ENCODE peak calls at places on chromosomes 2 and 18, in seven cellular contexts. One of them, this sample, is unnamed.

GRCh38 chr2:115796078-115796477 is 1353.6 kb downstream of the DPP10 start:
- DNase-seq in GM23248: no peak
- DNase-seq in DMS153: no peak
- DNase-seq in AG09309: no peak
- DNase-seq in NCI-H1436: no peak
- DNase-seq in AG04449: no peak
- DNase-seq in HFF-Myc: no peak
- DNase-seq in this sample: no peak

GRCh38 chr2:7994397-7994951 is 687.4 kb upstream of the ID2 start:
- DNase-seq in DMS153: peak
- DNase-seq in GM23248: no peak
- DNase-seq in AG09309: no peak
- DNase-seq in NCI-H1436: peak
- DNase-seq in HFF-Myc: no peak
- DNase-seq in AG04449: no peak
- DNase-seq in this sample: no peak

GRCh38 chr2:6444529-6444928 is 421.2 kb downstream of the CMPK2 start:
- DNase-seq in AG04449: no peak
- DNase-seq in NCI-H1436: no peak
- DNase-seq in DMS153: no peak
- DNase-seq in HFF-Myc: no peak
- DNase-seq in AG09309: no peak
- DNase-seq in GM23248: no peak
- DNase-seq in this sample: no peak

GRCh38 chr2:160437273-160437672 is 56.3 kb downstream of the RBMS1 start:
- DNase-seq in HFF-Myc: no peak
- DNase-seq in GM23248: no peak
- DNase-seq in NCI-H1436: no peak
- DNase-seq in DMS153: no peak
- DNase-seq in AG04449: no peak
- DNase-seq in AG09309: no peak
- DNase-seq in this sample: no peak

GRCh38 chr18:55484773-55485172 is 103.2 kb downstream of the TCF4 start:
- DNase-seq in DMS153: no peak
- DNase-seq in HFF-Myc: no peak
- DNase-seq in GM23248: no peak
- DNase-seq in NCI-H1436: no peak
- DNase-seq in AG04449: no peak
- DNase-seq in AG09309: no peak
- DNase-seq in this sample: no peak

GRCh38 chr2:233443511-233444183 is 89.4 kb downstream of the DGKD start:
- DNase-seq in AG04449: peak
- DNase-seq in NCI-H1436: peak
- DNase-seq in HFF-Myc: peak
- DNase-seq in DMS153: peak
- DNase-seq in AG09309: peak
- DNase-seq in GM23248: peak
- DNase-seq in this sample: peak

GRCh38 chr2:238158807-238159539 is at the start of gene ERFE:
- DNase-seq in HFF-Myc: no peak
- DNase-seq in AG09309: no peak
- DNase-seq in AG04449: no peak
- DNase-seq in NCI-H1436: peak
- DNase-seq in GM23248: peak
- DNase-seq in DMS153: peak
- DNase-seq in this sample: peak

GRCh38 chr2:157291018-157291417 is 33.5 kb downstream of the GALNT5 start:
- DNase-seq in AG04449: no peak
- DNase-seq in AG09309: no peak
- DNase-seq in NCI-H1436: no peak
- DNase-seq in DMS153: peak
- DNase-seq in HFF-Myc: no peak
- DNase-seq in GM23248: no peak
- DNase-seq in this sample: no peak

GRCh38 chr2:404581-404980 is 116.7 kb upstream of the ALKAL2 start:
- DNase-seq in AG04449: no peak
- DNase-seq in HFF-Myc: no peak
- DNase-seq in AG09309: no peak
- DNase-seq in NCI-H1436: no peak
- DNase-seq in DMS153: no peak
- DNase-seq in GM23248: no peak
- DNase-seq in this sample: no peak

GRCh38 chr2:182894174-182894573 is 27.7 kb upstream of the FRZB start:
- DNase-seq in HFF-Myc: no peak
- DNase-seq in DMS153: no peak
- DNase-seq in AG09309: no peak
- DNase-seq in GM23248: peak
- DNase-seq in NCI-H1436: no peak
- DNase-seq in AG04449: peak
- DNase-seq in this sample: no peak

GRCh38 chr2:110993557-110994231 is 127.0 kb upstream of the BCL2L11 start:
- DNase-seq in DMS153: peak
- DNase-seq in NCI-H1436: peak
- DNase-seq in GM23248: no peak
- DNase-seq in AG09309: no peak
- DNase-seq in HFF-Myc: no peak
- DNase-seq in AG04449: no peak
- DNase-seq in this sample: no peak

GRCh38 chr2:241378816-241379215 is 22.7 kb downstream of the FARP2 start:
- DNase-seq in GM23248: peak
- DNase-seq in HFF-Myc: no peak
- DNase-seq in AG04449: no peak
- DNase-seq in NCI-H1436: no peak
- DNase-seq in DMS153: no peak
- DNase-seq in AG09309: no peak
- DNase-seq in this sample: no peak

GRCh38 chr18:22556271-22556990 is 138.7 kb upstream of the CTAGE1 start:
- DNase-seq in NCI-H1436: no peak
- DNase-seq in GM23248: peak
- DNase-seq in AG04449: no peak
- DNase-seq in AG09309: no peak
- DNase-seq in DMS153: no peak
- DNase-seq in HFF-Myc: no peak
- DNase-seq in this sample: no peak

GRCh38 chr2:667332-668000 is 9.7 kb downstream of the TMEM18 start:
- DNase-seq in AG04449: no peak
- DNase-seq in GM23248: peak
- DNase-seq in AG09309: peak
- DNase-seq in HFF-Myc: peak
- DNase-seq in NCI-H1436: no peak
- DNase-seq in DMS153: no peak
- DNase-seq in this sample: no peak

GRCh38 chr18:21364471-21364870 is 122.4 kb downstream of the GREB1L start:
- DNase-seq in GM23248: no peak
- DNase-seq in NCI-H1436: no peak
- DNase-seq in HFF-Myc: no peak
- DNase-seq in DMS153: no peak
- DNase-seq in AG04449: no peak
- DNase-seq in AG09309: no peak
- DNase-seq in this sample: no peak

GRCh38 chr2:72934683-72935610 is 17.6 kb downstream of the EMX1 start:
- DNase-seq in DMS153: no peak
- DNase-seq in GM23248: no peak
- DNase-seq in HFF-Myc: no peak
- DNase-seq in AG09309: no peak
- DNase-seq in AG04449: no peak
- DNase-seq in NCI-H1436: no peak
- DNase-seq in this sample: no peak

GRCh38 chr18:63686871-63687270 is 15.9 kb upstream of the SERPINB11 start:
- DNase-seq in NCI-H1436: no peak
- DNase-seq in GM23248: peak
- DNase-seq in HFF-Myc: no peak
- DNase-seq in AG04449: peak
- DNase-seq in AG09309: peak
- DNase-seq in DMS153: no peak
- DNase-seq in this sample: no peak

GRCh38 chr2:18473241-18473841 is 87.1 kb downstream of the RDH14 start:
- DNase-seq in AG09309: peak
- DNase-seq in NCI-H1436: no peak
- DNase-seq in DMS153: no peak
- DNase-seq in HFF-Myc: peak
- DNase-seq in GM23248: peak
- DNase-seq in AG04449: peak
- DNase-seq in this sample: no peak

GRCh38 chr2:181431674-181432073 is 25.5 kb upstream of the ITGA4 start:
- DNase-seq in AG09309: no peak
- DNase-seq in DMS153: no peak
- DNase-seq in HFF-Myc: no peak
- DNase-seq in NCI-H1436: no peak
- DNase-seq in GM23248: no peak
- DNase-seq in AG04449: no peak
- DNase-seq in this sample: no peak

GRCh38 chr2:144004742-144005141 is 515.2 kb downstream of the ZEB2 start:
- DNase-seq in HFF-Myc: no peak
- DNase-seq in AG09309: no peak
- DNase-seq in AG04449: no peak
- DNase-seq in DMS153: peak
- DNase-seq in GM23248: no peak
- DNase-seq in NCI-H1436: no peak
- DNase-seq in this sample: no peak

GRCh38 chr18:31245820-31246219 is 72.1 kb upstream of the DSG1 start:
- DNase-seq in NCI-H1436: no peak
- DNase-seq in GM23248: no peak
- DNase-seq in AG09309: no peak
- DNase-seq in HFF-Myc: no peak
- DNase-seq in AG04449: no peak
- DNase-seq in DMS153: no peak
- DNase-seq in this sample: no peak

GRCh38 chr2:109031481-109032228 is 42.6 kb upstream of the EDAR start:
- DNase-seq in HFF-Myc: peak
- DNase-seq in AG09309: no peak
- DNase-seq in NCI-H1436: no peak
- DNase-seq in AG04449: no peak
- DNase-seq in DMS153: no peak
- DNase-seq in GM23248: peak
- DNase-seq in this sample: peak

GRCh38 chr2:197453914-197454398 is 604 bp downstream of the COQ10B start:
- DNase-seq in HFF-Myc: peak
- DNase-seq in DMS153: no peak
- DNase-seq in GM23248: no peak
- DNase-seq in AG04449: peak
- DNase-seq in NCI-H1436: no peak
- DNase-seq in AG09309: peak
- DNase-seq in this sample: no peak

This sample was measured in nephron progenitor cell.